ENCODE peak calls at places on chromosomes 2 and 18, in four cellular contexts. A, E, T and W are unnamed samples.

GRCh38 chr2:133333189-133333588 is 235.1 kb downstream of the NCKAP5 start:
- DNase-seq in A (no peak), E (peak; percentile 12), T (no peak), W (no peak)

GRCh38 chr2:236250286-236250685 is 13.9 kb downstream of the ASB18 start:
- DNase-seq in A (no peak), E (no peak), T (no peak), W (no peak)

GRCh38 chr2:203733683-203734082 is 27.2 kb downstream of the CD28 start:
- DNase-seq in A (no peak), E (no peak), T (no peak), W (no peak)

GRCh38 chr2:20050104-20050711 is 1.2 kb downstream of the LAPTM4A start:
- DNase-seq in A (peak; percentile 26), E (peak; percentile 90), T (peak; percentile 67), W (peak; percentile 76)

GRCh38 chr2:85584354-85584856 is at the start of gene VAMP5:
- DNase-seq in A (peak; percentile 52), E (no peak), T (no peak), W (no peak)

GRCh38 chr2:121897335-121897970 is 142.0 kb downstream of the TSN start:
- DNase-seq in A (peak; percentile 7), E (peak; percentile 28), T (peak; percentile 22), W (peak; percentile 3)

GRCh38 chr2:197308635-197309368 is 1.8 kb downstream of the ANKRD44 start:
- DNase-seq in A (no peak), E (no peak), T (no peak), W (no peak)

GRCh38 chr2:206693399-206694137 is 24.6 kb downstream of the DYTN start:
- DNase-seq in A (peak; percentile 22), E (peak; percentile 75), T (peak; percentile 60), W (peak; percentile 69)

GRCh38 chr2:45320956-45321355 is 290.1 kb downstream of the SRBD1 start:
- DNase-seq in A (no peak), E (peak; percentile 61), T (no peak), W (no peak)

GRCh38 chr2:25082002-25082622 is 40.2 kb downstream of the EFR3B start:
- DNase-seq in A (no peak), E (no peak), T (no peak), W (no peak)

GRCh38 chr2:19652811-19653210 is 249.0 kb downstream of the TTC32 start:
- DNase-seq in A (no peak), E (no peak), T (no peak), W (no peak)

GRCh38 chr18:57784034-57784815 is 18.9 kb downstream of the ATP8B1 start:
- DNase-seq in A (no peak), E (peak; percentile 79), T (peak; percentile 38), W (peak; percentile 80)

GRCh38 chr18:54947115-54947514 is 12.1 kb downstream of the CCDC68 start:
- DNase-seq in A (no peak), E (peak; percentile 32), T (no peak), W (no peak)

GRCh38 chr2:176527141-176527901 is 258.1 kb downstream of the MTX2 start:
- DNase-seq in A (no peak), E (no peak), T (no peak), W (no peak)

GRCh38 chr2:223846524-223846923 is 9.1 kb upstream of the AP1S3 start:
- DNase-seq in A (no peak), E (peak; percentile 93), T (peak; percentile 55), W (peak; percentile 85)

GRCh38 chr2:150598383-150598782 is 110.9 kb upstream of the RND3 start:
- DNase-seq in A (no peak), E (no peak), T (no peak), W (no peak)

GRCh38 chr2:239189711-239190131 is 211.1 kb downstream of the HDAC4 start:
- DNase-seq in A (no peak), E (no peak), T (no peak), W (no peak)

GRCh38 chr2:176132397-176133086 is 3.0 kb downstream of the HOXD8 start:
- DNase-seq in A (no peak), E (no peak), T (no peak), W (peak; percentile 21)

GRCh38 chr2:20065885-20066602 is 14.6 kb upstream of the LAPTM4A start:
- DNase-seq in A (no peak), E (peak; percentile 98), T (peak; percentile 94), W (peak; percentile 58)

GRCh38 chr2:121489284-121489683 is 41.4 kb upstream of the RNU4ATAC start:
- DNase-seq in A (no peak), E (peak; percentile 72), T (no peak), W (peak; percentile 36)

GRCh38 chr2:97936199-97936598 is 59.5 kb downstream of the TMEM131 start:
- DNase-seq in A (no peak), E (peak; percentile 56), T (peak; percentile 28), W (peak; percentile 26)

GRCh38 chr18:31454066-31454708 is 6.6 kb downstream of the DSG3 start:
- DNase-seq in A (no peak), E (peak; percentile 97), T (peak; percentile 74), W (peak; percentile 83)

GRCh38 chr2:188765522-188765921 is 208.7 kb upstream of the COL3A1 start:
- DNase-seq in A (no peak), E (peak; percentile 74), T (peak; percentile 1), W (peak; percentile 72)

GRCh38 chr2:241820625-241821384 is 11.8 kb downstream of the NEU4 start:
- DNase-seq in A (no peak), E (no peak), T (no peak), W (no peak)

GRCh38 chr2:68009526-68009925 is 53.3 kb downstream of the C1D start:
- DNase-seq in A (no peak), E (no peak), T (no peak), W (no peak)

GRCh38 chr18:60331890-60332289 is 40.7 kb downstream of the MC4R start:
- DNase-seq in A (no peak), E (no peak), T (no peak), W (no peak)

GRCh38 chr2:3208179-3208578 is 169.4 kb downstream of the EIPR1 start:
- DNase-seq in A (no peak), E (no peak), T (no peak), W (no peak)

GRCh38 chr2:60948926-60949579 is 67.7 kb downstream of the REL start:
- DNase-seq in A (no peak), E (peak; percentile 93), T (peak; percentile 78), W (no peak)

GRCh38 chr2:106165556-106165955 is 28.5 kb downstream of the UXS1 start:
- DNase-seq in A (no peak), E (no peak), T (no peak), W (no peak)

GRCh38 chr18:62759704-62760402 is 44.5 kb downstream of the PHLPP1 start:
- DNase-seq in A (no peak), E (peak; percentile 69), T (peak; percentile 30), W (no peak)

GRCh38 chr18:39846277-39846676 is 2108.8 kb upstream of the PIK3C3 start:
- DNase-seq in A (no peak), E (no peak), T (no peak), W (no peak)

GRCh38 chr18:73840319-73841065 is 307.1 kb downstream of the FBXO15 start:
- DNase-seq in A (no peak), E (no peak), T (no peak), W (no peak)

GRCh38 chr2:20796374-20796791 is 26.5 kb downstream of the LDAH start:
- DNase-seq in A (no peak), E (peak; percentile 91), T (peak; percentile 67), W (peak; percentile 6)

GRCh38 chr2:225932741-225933413 is 533.4 kb downstream of the NYAP2 start:
- DNase-seq in A (no peak), E (no peak), T (no peak), W (no peak)

GRCh38 chr2:235034270-235035135 is 82.7 kb downstream of the SH3BP4 start:
- DNase-seq in A (no peak), E (no peak), T (no peak), W (no peak)

GRCh38 chr18:9535430-9535972 is 60.2 kb downstream of the RALBP1 start:
- DNase-seq in A (no peak), E (peak; percentile 64), T (no peak), W (peak; percentile 69)